ENCODE peak calls at places on chromosomes 4 and X, in five cellular contexts. G, C, X, Q and A are unnamed samples.

GRCh38 chr4:30094866-30095265 is 625.3 kb upstream of the PCDH7 start:
- DNase-seq in G (no peak), C (peak; percentile 14), X (no peak), Q (no peak), A (no peak)

GRCh38 chr4:24914460-24914859 is 1.6 kb upstream of the CCDC149 start:
- DNase-seq in G (no peak), C (no peak), X (no peak), Q (no peak), A (no peak)

GRCh38 chr4:164304240-164304639 is 449.7 kb upstream of the SMIM31 start:
- DNase-seq in G (no peak), C (no peak), X (no peak), Q (no peak), A (no peak)

GRCh38 chrX:12709047-12709446 is 82.2 kb upstream of the PRPS2 start:
- DNase-seq in G (no peak), C (no peak), X (no peak), Q (no peak), A (no peak)

GRCh38 chr4:175127314-175127713 is 209.2 kb downstream of the ADAM29 start:
- DNase-seq in G (no peak), C (no peak), X (no peak), Q (no peak), A (no peak)

GRCh38 chr4:153759407-153760226 is at the start of gene RNF175:
- DNase-seq in G (no peak), C (peak; percentile 16), X (no peak), Q (no peak), A (peak; percentile 4)

GRCh38 chr4:7295917-7296660 is 103.8 kb downstream of the SORCS2 start:
- DNase-seq in G (peak; percentile 51), C (peak; percentile 39), X (no peak), Q (no peak), A (no peak)

GRCh38 chr4:181006509-181007290 is 1236.5 kb upstream of the TENM3 start:
- DNase-seq in G (no peak), C (no peak), X (no peak), Q (no peak), A (no peak)

GRCh38 chrX:125005863-125006262 is 313.8 kb upstream of the TEX13C start:
- DNase-seq in G (no peak), C (no peak), X (no peak), Q (no peak), A (no peak)

GRCh38 chrX:3548743-3549441 is 164.6 kb downstream of the PRKX start:
- DNase-seq in G (no peak), C (peak; percentile 86), X (no peak), Q (no peak), A (no peak)

GRCh38 chrX:53831662-53832635 is 145.4 kb upstream of the HUWE1 start:
- DNase-seq in G (peak; percentile 42), C (peak; percentile 23), X (peak; percentile 1), Q (no peak), A (peak; percentile 44)

GRCh38 chr4:13917010-13917409 is 289.5 kb upstream of the BOD1L1 start:
- DNase-seq in G (no peak), C (peak; percentile 41), X (no peak), Q (no peak), A (no peak)

GRCh38 chrX:104281564-104281963 is 26.8 kb upstream of the ESX1 start:
- DNase-seq in G (no peak), C (no peak), X (no peak), Q (no peak), A (no peak)

GRCh38 chr4:105474110-105474518 is 252 bp upstream of the PPA2 start:
- DNase-seq in G (peak; percentile 92), C (peak; percentile 91), X (no peak), Q (no peak), A (no peak)

GRCh38 chr4:8282134-8282641 is 12.6 kb downstream of the HTRA3 start:
- DNase-seq in G (no peak), C (no peak), X (no peak), Q (no peak), A (no peak)

GRCh38 chrX:103687073-103687695 is 685 bp upstream of the MORF4L2 start:
- DNase-seq in G (peak; percentile 90), C (peak; percentile 88), X (peak; percentile 77), Q (no peak), A (peak; percentile 87)

GRCh38 chrX:118644378-118644777 is 83.0 kb upstream of the IL13RA1 start:
- DNase-seq in G (no peak), C (peak; percentile 51), X (no peak), Q (no peak), A (no peak)

GRCh38 chr4:7236847-7237246 is 44.5 kb downstream of the SORCS2 start:
- DNase-seq in G (peak; percentile 40), C (peak; percentile 46), X (no peak), Q (no peak), A (no peak)

GRCh38 chr4:2820216-2820982 is 23.2 kb upstream of the ADD1 start:
- DNase-seq in G (no peak), C (no peak), X (no peak), Q (no peak), A (no peak)

GRCh38 chr4:48033825-48034413 is 17.3 kb downstream of the NIPAL1 start:
- DNase-seq in G (peak; percentile 30), C (peak; percentile 25), X (peak; percentile 47), Q (no peak), A (peak; percentile 50)

GRCh38 chr4:123741906-123742305 is 345.3 kb downstream of the SPRY1 start:
- DNase-seq in G (no peak), C (peak; percentile 75), X (no peak), Q (no peak), A (no peak)

GRCh38 chr4:156223985-156224384 is 270.3 kb upstream of the CTSO start:
- DNase-seq in G (no peak), C (no peak), X (no peak), Q (no peak), A (no peak)

GRCh38 chr4:153798901-153799707 is 10.2 kb upstream of the SFRP2 start:
- DNase-seq in G (no peak), C (no peak), X (no peak), Q (no peak), A (no peak)

GRCh38 chr4:180437601-180438000 is 1805.6 kb upstream of the TENM3 start:
- DNase-seq in G (no peak), C (no peak), X (no peak), Q (no peak), A (no peak)

GRCh38 chrX:121958886-121959285 is 911.5 kb downstream of the GLUD2 start:
- DNase-seq in G (no peak), C (peak; percentile 9), X (no peak), Q (no peak), A (no peak)

GRCh38 chr4:158914178-158914577 is 145.4 kb downstream of the FNIP2 start:
- DNase-seq in G (no peak), C (peak; percentile 59), X (no peak), Q (no peak), A (no peak)

GRCh38 chr4:30632751-30633150 is 87.4 kb upstream of the PCDH7 start:
- DNase-seq in G (no peak), C (no peak), X (no peak), Q (no peak), A (no peak)

GRCh38 chrX:43976216-43976615 is 3.0 kb upstream of the NDP start:
- DNase-seq in G (no peak), C (no peak), X (no peak), Q (no peak), A (no peak)

GRCh38 chr4:10117424-10118354 is 1.1 kb upstream of the WDR1 start:
- DNase-seq in G (peak; percentile 36), C (peak; percentile 57), X (no peak), Q (no peak), A (peak; percentile 76)

GRCh38 chr4:130542953-130543352 is 1447.0 kb downstream of the C4orf33 start:
- DNase-seq in G (peak; percentile 17), C (no peak), X (no peak), Q (no peak), A (no peak)

GRCh38 chr4:138256608-138257007 is 14.5 kb upstream of the SLC7A11 start:
- DNase-seq in G (no peak), C (no peak), X (no peak), Q (no peak), A (no peak)

GRCh38 chr4:138262058-138262838 is 20.1 kb upstream of the SLC7A11 start:
- DNase-seq in G (no peak), C (no peak), X (no peak), Q (no peak), A (no peak)

GRCh38 chr4:138259801-138260200 is 17.7 kb upstream of the SLC7A11 start:
- DNase-seq in G (no peak), C (peak; percentile 61), X (no peak), Q (no peak), A (no peak)

GRCh38 chr4:138255917-138256597 is 13.9 kb upstream of the SLC7A11 start:
- DNase-seq in G (no peak), C (no peak), X (no peak), Q (no peak), A (no peak)

DNA sequence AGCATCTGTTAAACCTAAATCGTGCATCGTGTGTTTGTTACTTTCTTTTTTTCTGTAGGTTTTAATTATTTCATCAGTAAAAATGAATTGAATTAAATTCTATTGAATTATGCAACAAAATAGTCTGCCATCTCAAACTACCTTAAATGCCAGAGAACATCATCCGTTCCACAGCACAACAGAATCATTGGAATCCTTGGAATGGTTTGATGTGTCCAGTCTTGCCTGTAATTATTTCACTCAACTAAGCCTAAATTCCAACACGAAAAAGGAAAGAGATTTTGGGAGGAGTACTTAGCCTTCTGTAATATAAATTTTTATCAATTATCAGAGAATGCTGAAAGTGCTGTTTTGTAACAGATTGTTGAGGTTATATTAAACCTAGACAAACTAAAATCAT is 17.1 kb upstream of the SLC7A11 start:
- DNase-seq in G (no peak), C (no peak), X (no peak), Q (no peak), A (no peak)
- H3K27ac ChIP-seq in G (no peak overlapping the region), C (no peak overlapping the region), X (no peak overlapping the region), Q (no peak overlapping the region), A (no peak overlapping the region)

DNA sequence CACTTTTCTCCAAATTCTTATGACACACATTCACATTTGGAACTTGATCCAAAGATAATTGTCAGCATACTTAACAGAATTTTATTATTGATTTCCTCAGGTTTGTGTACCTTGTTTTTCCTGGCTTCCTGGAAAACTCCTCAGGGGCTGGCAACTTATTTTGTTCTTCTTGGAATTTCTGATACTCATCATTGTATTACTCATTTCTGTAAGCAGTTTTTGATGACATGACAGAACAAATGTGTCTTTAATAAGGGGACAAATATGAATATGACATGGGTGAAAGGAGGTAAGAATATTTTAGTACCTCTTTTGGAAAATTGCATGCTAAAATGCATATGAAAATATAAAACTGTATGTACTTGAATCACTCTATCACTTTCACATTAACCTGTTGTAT is 237.8 kb downstream of the ADGRL3 start:
- DNase-seq in G (no peak), C (no peak), X (no peak), Q (no peak), A (no peak)
- H3K4me1 ChIP-seq in G (no peaks in the 10 kb centered on the region), C (no peaks in the 10 kb centered on the region), X (no peaks in the 10 kb centered on the region), Q (no peaks in the 10 kb centered on the region), A (no peaks in the 10 kb centered on the region)

GRCh38 chr4:41874398-41874797 is 60.8 kb upstream of the TMEM33 start:
- DNase-seq in G (no peak), C (no peak), X (no peak), Q (no peak), A (no peak)
- H3K4me3 ChIP-seq in G (no peak overlapping the region), C (no peak overlapping the region), X (no peak overlapping the region), Q (no peak overlapping the region), A (no peak overlapping the region)

DNA sequence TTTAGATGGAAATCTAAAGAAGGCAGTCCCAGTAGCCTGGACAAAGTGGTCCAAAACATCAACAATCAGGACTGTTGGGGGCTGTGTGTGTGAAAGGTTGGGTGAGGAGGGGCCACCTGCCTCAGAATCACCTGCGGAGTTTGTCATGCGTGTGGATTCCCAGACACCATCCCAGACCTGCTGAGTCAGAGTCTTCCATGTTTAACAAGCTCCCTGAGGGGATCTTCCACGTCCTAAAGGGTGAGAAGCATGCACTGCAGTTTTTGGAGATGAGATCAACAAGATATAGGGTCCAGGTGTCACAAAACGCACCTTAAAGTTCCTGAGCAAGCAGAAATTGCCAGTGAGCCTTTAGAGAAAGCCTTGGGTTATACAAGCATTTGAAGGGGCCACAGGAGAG is 207.0 kb upstream of the FAM9B start:
- DNase-seq in G (no peak), C (no peak), X (no peak), Q (no peak), A (no peak)
- H3K27ac ChIP-seq in G (no peak overlapping the region), C (no peak overlapping the region), X (no peak overlapping the region), Q (no peak overlapping the region), A (no peak overlapping the region)